ENCODE peak calls at places on chromosomes 4 and X, in nine cellular contexts. D is right atrium auricular region, Q is pancreas, I is neural progenitor cell, N is A549, C is right lobe of liver, O is substantia nigra, R is K562, X is cardiac muscle cell. F is an unnamed sample.

GRCh38 chr4:1400191-1400805 is 5.9 kb downstream of the NKX1-1 start:
- DNase-seq in D (no peak), Q (no peak), I (no peak), N (no peak), C (peak; percentile 27), O (no peak), R (no peak), X (no peak), F (no peak)

GRCh38 chrX:40550069-40550468 is 30.7 kb upstream of the ATP6AP2 start:
- DNase-seq in D (no peak), Q (peak; percentile 40), I (no peak), N (no peak), C (no peak), O (peak; percentile 88), R (no peak), X (no peak), F (no peak)

GRCh38 chr4:138311771-138312535 is 69.8 kb upstream of the SLC7A11 start:
- DNase-seq in D (no peak), Q (no peak), I (no peak), N (no peak), C (no peak), O (no peak), R (no peak), X (no peak), F (no peak)

GRCh38 chr4:138710297-138710696 is 305.3 kb upstream of the NOCT start:
- DNase-seq in D (no peak), Q (no peak), I (no peak), N (no peak), C (no peak), O (no peak), R (no peak), X (no peak), F (no peak)

GRCh38 chr4:110059556-110060191 is 138.7 kb downstream of the ELOVL6 start:
- DNase-seq in D (no peak), Q (no peak), I (no peak), N (peak; percentile 23), C (no peak), O (no peak), R (no peak), X (no peak), F (peak; percentile 59)

GRCh38 chr4:17552427-17552826 is 24.6 kb upstream of the LAP3 start:
- DNase-seq in D (no peak), Q (no peak), I (peak; percentile 21), N (no peak), C (no peak), O (no peak), R (no peak), X (no peak), F (no peak)

GRCh38 chrX:132676561-132677186 is 187.8 kb upstream of the MBNL3 start:
- DNase-seq in D (no peak), Q (no peak), I (peak; percentile 31), N (no peak), C (no peak), O (no peak), R (no peak), X (peak; percentile 36), F (no peak)

GRCh38 chrX:108165349-108166111 is 74.0 kb downstream of the ATG4A start:
- DNase-seq in D (no peak), Q (no peak), I (peak; percentile 60), N (peak; percentile 54), C (no peak), O (no peak), R (peak; percentile 29), X (peak; percentile 67), F (no peak)

GRCh38 chr4:138897818-138898226 is 117.8 kb upstream of the NOCT start:
- DNase-seq in D (no peak), Q (no peak), I (no peak), N (peak; percentile 53), C (no peak), O (no peak), R (peak; percentile 18), X (no peak), F (no peak)

GRCh38 chrX:73916931-73917657 is 354.1 kb downstream of the CHIC1 start:
- DNase-seq in D (no peak), Q (no peak), I (peak; percentile 62), N (peak; percentile 77), C (no peak), O (no peak), R (no peak), X (peak; percentile 52), F (no peak)

GRCh38 chr4:39043697-39044363 is 11.6 kb upstream of the TMEM156 start:
- DNase-seq in D (no peak), Q (no peak), I (no peak), N (peak; percentile 41), C (no peak), O (no peak), R (no peak), X (no peak), F (no peak)

GRCh38 chr4:15513545-15513944 is 43.9 kb downstream of the CC2D2A start:
- DNase-seq in D (no peak), Q (no peak), I (no peak), N (no peak), C (no peak), O (no peak), R (no peak), X (no peak), F (no peak)

GRCh38 chrX:13761606-13762005 is 27.1 kb downstream of the OFD1 start:
- DNase-seq in D (no peak), Q (no peak), I (no peak), N (no peak), C (no peak), O (no peak), R (peak; percentile 8), X (no peak), F (no peak)

GRCh38 chrX:66162331-66162822 is 1.7 kb upstream of the HEPH start:
- DNase-seq in D (no peak), Q (no peak), I (no peak), N (no peak), C (no peak), O (no peak), R (peak; percentile 21), X (no peak), F (peak; percentile 70)
- H3K27ac ChIP-seq in D (no peak overlapping the region), Q (no peak overlapping the region), I (no peak overlapping the region), N (no peak overlapping the region), C (no peak overlapping the region), O (no peak overlapping the region), R (peak overlapping the region; percentile 89), X (no peak overlapping the region), F (peak overlapping the region; percentile 84)

DNA sequence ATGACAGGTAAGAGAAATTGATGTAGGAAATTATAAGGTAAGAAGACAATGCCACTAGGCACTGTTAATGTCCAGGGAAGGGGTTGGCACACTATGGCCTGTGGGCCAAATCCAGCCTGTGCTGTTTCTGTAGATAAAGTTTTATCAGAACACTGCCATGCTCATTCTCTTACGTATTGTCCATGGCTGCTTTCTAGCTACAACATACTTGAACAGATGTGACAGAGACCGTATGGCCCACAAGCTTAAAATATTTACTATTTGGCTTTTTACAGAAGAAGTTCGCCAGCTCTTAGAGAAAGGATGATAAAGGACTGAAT is 168.0 kb downstream of the CDS1 start:
- DNase-seq in D (no peak), Q (no peak), I (no peak), N (no peak), C (no peak), O (no peak), R (no peak), X (no peak), F (no peak)
- H3K27ac ChIP-seq in D (no peak overlapping the region), Q (no peak overlapping the region), I (no peak overlapping the region), N (no peak overlapping the region), C (no peak overlapping the region), O (no peak overlapping the region), R (no peak overlapping the region), X (no peak overlapping the region), F (no peak overlapping the region)

DNA sequence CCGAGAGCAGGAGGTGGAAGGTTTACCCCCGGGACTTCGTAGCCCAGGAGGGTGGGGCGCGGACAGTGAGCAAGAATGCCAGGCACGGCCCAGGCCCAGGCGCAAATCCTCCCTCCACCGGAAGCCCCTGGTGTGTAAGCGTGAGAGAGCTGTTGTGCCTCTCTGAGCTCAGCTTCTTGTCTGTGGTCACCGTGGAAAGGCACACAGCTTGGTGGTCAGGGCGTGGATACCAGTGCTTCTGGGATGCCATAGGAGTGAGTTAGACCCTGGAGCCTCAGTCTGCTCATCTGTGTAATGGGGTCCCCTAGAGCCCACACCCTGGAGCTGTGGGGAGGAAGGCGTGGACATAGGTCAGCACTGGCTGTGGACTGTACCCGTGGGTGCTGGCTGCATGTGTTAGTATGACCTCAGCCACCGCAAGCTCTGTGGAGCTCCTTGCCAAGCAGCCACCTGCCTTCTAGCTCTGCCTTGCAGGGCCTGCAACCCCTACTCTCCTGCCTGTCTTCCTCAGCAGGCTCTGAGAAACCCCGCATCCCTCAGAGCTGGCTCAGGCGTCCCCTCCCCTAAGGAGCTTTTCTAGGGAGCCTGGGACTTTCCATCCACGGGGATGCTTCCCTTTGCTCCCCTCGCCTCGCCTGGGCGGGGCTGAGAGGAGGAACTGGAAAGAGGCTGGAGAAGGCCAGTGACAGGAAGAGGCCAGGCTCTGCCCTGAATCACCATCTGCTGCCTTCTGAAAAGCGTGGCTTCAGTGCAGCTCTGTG is 28.0 kb upstream of the AFAP1 start:
- DNase-seq in D (no peak), Q (no peak), I (no peak), N (no peak), C (no peak), O (peak; percentile 66), R (no peak), X (no peak), F (peak; percentile 68)
- H3K27ac ChIP-seq in D (no peak overlapping the region), Q (peak overlapping the region; percentile 47), I (no peak overlapping the region), N (peak overlapping the region; percentile 90), C (no peak overlapping the region), O (no peak overlapping the region), R (no peak overlapping the region), X (no peak overlapping the region), F (peak overlapping the region; percentile 93)

GRCh38 chr4:153399358-153399757 is 54.9 kb downstream of the MND1 start:
- DNase-seq in D (no peak), Q (no peak), I (no peak), N (no peak), C (no peak), O (no peak), R (no peak), X (no peak), F (no peak)

GRCh38 chr4:153387981-153388380 is 43.5 kb downstream of the MND1 start:
- DNase-seq in D (no peak), Q (no peak), I (no peak), N (no peak), C (no peak), O (no peak), R (no peak), X (no peak), F (no peak)

GRCh38 chr4:153394945-153395344 is 50.5 kb downstream of the MND1 start:
- DNase-seq in D (no peak), Q (no peak), I (no peak), N (no peak), C (no peak), O (no peak), R (no peak), X (no peak), F (no peak)

GRCh38 chr4:153398713-153399112 is 54.2 kb downstream of the MND1 start:
- DNase-seq in D (no peak), Q (no peak), I (no peak), N (no peak), C (no peak), O (no peak), R (no peak), X (no peak), F (no peak)

DNA sequence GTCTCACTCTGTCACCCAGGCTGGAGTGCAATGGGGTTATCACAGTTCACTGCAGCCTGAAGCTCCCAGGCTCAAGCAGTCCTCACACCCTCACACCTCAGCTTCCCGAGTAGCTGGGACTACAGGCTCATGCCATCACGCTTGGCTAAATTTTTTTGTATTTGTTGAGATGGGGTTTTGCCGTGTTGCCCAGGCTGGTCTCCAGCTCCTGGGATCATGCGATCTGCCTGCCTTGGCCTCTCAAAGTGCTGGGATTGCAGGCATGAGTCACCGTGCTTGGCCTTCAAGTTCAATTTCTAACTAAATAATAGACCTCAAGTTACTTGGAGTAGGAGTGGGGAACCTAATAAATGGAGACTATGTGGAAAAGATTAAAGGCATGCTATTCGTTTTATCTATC is 48.9 kb downstream of the MND1 start:
- DNase-seq in D (no peak), Q (no peak), I (no peak), N (peak; percentile 14), C (no peak), O (no peak), R (no peak), X (no peak), F (no peak)
- H3K27ac ChIP-seq in D (no peak overlapping the region), Q (no peak overlapping the region), I (no peak overlapping the region), N (peak overlapping the region; percentile 62), C (no peak overlapping the region), O (no peak overlapping the region), R (no peak overlapping the region), X (no peak overlapping the region), F (no peak overlapping the region)

F was measured in colonic mucosa.